ENCODE peak calls at places on chromosomes 11 and 22, in four cellular contexts. J, N, M and Y are unnamed samples.

GRCh38 chr11:120601566-120601965 is 90.0 kb downstream of the GRIK4 start:
- DNase-seq in J (no peak), N (peak), M (no peak), Y (peak)

GRCh38 chr11:82906236-82906635 is 4.7 kb downstream of the DDIAS start:
- DNase-seq in J (peak), N (peak), M (no peak), Y (peak)

GRCh38 chr11:34926101-34926830 is 9.8 kb downstream of the PDHX start:
- DNase-seq in J (peak), N (peak), M (peak), Y (peak)

GRCh38 chr11:13384837-13385417 is 78.1 kb downstream of the BTBD10 start:
- DNase-seq in J (peak), N (peak), M (peak), Y (peak)

GRCh38 chr22:25797891-25798290 is 55.9 kb downstream of the MYO18B start:
- DNase-seq in J (no peak), N (no peak), M (no peak), Y (no peak)

GRCh38 chr22:49899530-49899929 is 18.7 kb downstream of the ALG12 start:
- DNase-seq in J (no peak), N (no peak), M (no peak), Y (no peak)

GRCh38 chr11:2578006-2578933 is 121.5 kb downstream of the KCNQ1OT1 start:
- DNase-seq in J (no peak), N (no peak), M (no peak), Y (no peak)

GRCh38 chr11:13445588-13445987 is 17.4 kb downstream of the BTBD10 start:
- DNase-seq in J (no peak), N (no peak), M (no peak), Y (no peak)

GRCh38 chr11:22957890-22958289 is 97.6 kb upstream of the CCDC179 start:
- DNase-seq in J (no peak), N (no peak), M (no peak), Y (peak)

GRCh38 chr11:1491379-1491778 is 4.8 kb upstream of the MOB2 start:
- DNase-seq in J (no peak), N (no peak), M (no peak), Y (no peak)
- H2AK5ac ChIP-seq in J (no peak), N (no peak), M (no peak), Y (no peak)

DNA sequence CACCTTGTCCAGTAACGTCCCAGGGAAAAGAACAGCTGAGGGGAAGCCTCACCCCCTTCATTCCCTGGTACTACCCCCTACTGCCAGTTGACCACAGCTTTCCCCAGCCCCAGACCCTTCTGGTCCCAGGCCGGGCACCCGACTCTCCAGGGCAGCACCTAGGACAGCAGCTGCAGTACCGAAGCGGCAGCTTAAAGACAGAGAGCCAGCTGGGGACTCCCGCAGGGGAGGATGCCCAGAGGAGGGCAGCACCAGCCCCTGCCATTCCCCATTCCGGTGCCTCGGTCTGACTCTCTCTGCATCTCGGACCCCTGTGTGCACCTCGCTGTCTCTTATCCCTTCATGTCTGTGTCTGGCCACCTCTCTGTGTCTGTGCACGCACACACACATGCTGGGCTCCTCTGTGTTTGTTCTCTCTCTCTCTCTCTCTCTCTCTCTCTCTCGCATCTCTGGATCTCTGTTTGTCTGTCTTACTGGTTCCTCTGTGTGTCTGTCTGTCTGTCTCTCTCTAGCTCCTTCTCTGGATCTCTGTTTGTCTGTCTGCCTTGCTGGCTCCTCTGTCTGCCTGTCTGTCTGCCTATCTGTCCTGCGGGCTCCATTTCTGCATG is 9.4 kb downstream of the IGSF9B start:
- DNase-seq in J (peak), N (peak), M (peak), Y (peak)
- H2AK5ac ChIP-seq in J (no peak), N (no peak), M (no peak), Y (no peak)

DNA sequence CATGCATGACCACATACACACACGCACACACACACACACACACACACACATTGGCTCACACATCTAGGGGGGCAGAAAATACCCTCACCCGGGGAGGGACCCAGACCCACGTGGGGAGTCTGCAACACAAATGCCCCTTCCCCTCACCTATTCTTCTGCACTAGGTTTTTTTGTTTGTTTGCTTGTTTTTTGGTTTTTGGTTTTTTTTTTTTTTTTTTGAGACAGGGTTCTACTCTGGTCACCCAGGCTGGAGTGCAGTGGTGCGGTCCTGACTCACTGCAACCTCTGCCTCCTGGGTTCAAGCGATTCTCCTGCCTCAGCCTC is 28.4 kb downstream of the WEE1 start:
- DNase-seq in J (no peak), N (no peak), M (no peak), Y (no peak)
- H2AK5ac ChIP-seq in J (no peak), N (peak), M (peak), Y (no peak)

GRCh38 chr22:46490538-46490937 is 46.9 kb downstream of the CELSR1 start:
- DNase-seq in J (no peak), N (no peak), M (no peak), Y (no peak)
- H2AK5ac ChIP-seq in J (no peak), N (no peak), M (peak), Y (no peak)

DNA sequence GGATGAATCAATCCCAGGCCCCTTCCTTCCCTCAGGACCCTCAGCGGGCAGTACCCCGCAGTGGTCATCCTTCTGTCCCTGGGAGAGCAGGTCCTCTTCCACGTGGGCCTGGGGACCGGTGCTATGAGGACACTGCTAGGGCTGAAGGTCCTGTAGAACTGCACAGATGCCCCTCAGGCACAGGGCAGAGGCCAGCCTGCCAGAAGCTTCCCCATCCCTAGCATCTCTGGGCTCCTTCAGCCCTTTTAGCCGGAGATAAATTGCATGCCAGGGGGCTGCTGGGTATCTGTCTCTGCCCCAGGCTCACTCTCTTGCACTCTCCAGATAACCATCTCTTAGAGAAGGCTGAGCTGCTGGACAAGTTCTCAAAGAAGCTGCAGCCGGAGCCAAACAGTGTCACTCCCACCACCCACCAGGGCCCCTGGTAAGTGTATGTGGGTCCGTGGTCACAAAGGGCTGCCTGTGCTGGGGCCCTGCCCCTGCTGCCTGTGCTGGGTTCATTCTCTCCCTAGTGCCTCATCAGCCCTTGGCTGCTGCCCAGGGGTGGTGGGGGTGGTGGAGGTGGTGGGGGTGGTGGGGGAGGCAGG is 2.3 kb downstream of the ATG16L2 start:
- DNase-seq in J (no peak), N (peak), M (no peak), Y (no peak)
- H2AK5ac ChIP-seq in J (no peak), N (peak), M (peak), Y (no peak)

GRCh38 chr22:37273126-37273845 is 9.0 kb upstream of the CYTH4 start:
- DNase-seq in J (no peak), N (peak), M (no peak), Y (peak)

GRCh38 chr22:37269930-37270678 is 12.2 kb upstream of the CYTH4 start:
- DNase-seq in J (no peak), N (no peak), M (no peak), Y (no peak)

GRCh38 chr22:37273846-37274225 is 8.5 kb upstream of the CYTH4 start:
- DNase-seq in J (no peak), N (no peak), M (no peak), Y (no peak)

GRCh38 chr22:37267661-37268413 is 14.5 kb upstream of the CYTH4 start:
- DNase-seq in J (no peak), N (peak), M (no peak), Y (peak)

GRCh38 chr22:37270928-37271650 is 11.2 kb upstream of the CYTH4 start:
- DNase-seq in J (no peak), N (peak), M (no peak), Y (no peak)
- H2AK5ac ChIP-seq in J (no peak), N (peak), M (no peak), Y (no peak)

GRCh38 chr11:356610-357009 is 12.7 kb upstream of the B4GALNT4 start:
- DNase-seq in J (no peak), N (no peak), M (no peak), Y (no peak)
- H2AK5ac ChIP-seq in J (no peak), N (no peak), M (no peak), Y (no peak)

GRCh38 chr11:69823641-69824285 is 4.5 kb upstream of the FGF3 start:
- DNase-seq in J (no peak), N (no peak), M (no peak), Y (no peak)
- H2AK5ac ChIP-seq in J (no peak), N (no peak), M (peak), Y (no peak)

GRCh38 chr22:39962071-39962470 is 1.9 kb downstream of the TMA7B start:
- DNase-seq in J (no peak), N (no peak), M (no peak), Y (peak)

GRCh38 chr22:39958009-39958711 is 2.0 kb upstream of the TMA7B start:
- DNase-seq in J (no peak), N (no peak), M (no peak), Y (no peak)

GRCh38 chr22:39958916-39959639 is 1.1 kb upstream of the TMA7B start:
- DNase-seq in J (no peak), N (no peak), M (no peak), Y (no peak)

GRCh38 chr22:39960791-39961746 is 872 bp downstream of the TMA7B start:
- DNase-seq in J (no peak), N (peak), M (no peak), Y (peak)

DNA sequence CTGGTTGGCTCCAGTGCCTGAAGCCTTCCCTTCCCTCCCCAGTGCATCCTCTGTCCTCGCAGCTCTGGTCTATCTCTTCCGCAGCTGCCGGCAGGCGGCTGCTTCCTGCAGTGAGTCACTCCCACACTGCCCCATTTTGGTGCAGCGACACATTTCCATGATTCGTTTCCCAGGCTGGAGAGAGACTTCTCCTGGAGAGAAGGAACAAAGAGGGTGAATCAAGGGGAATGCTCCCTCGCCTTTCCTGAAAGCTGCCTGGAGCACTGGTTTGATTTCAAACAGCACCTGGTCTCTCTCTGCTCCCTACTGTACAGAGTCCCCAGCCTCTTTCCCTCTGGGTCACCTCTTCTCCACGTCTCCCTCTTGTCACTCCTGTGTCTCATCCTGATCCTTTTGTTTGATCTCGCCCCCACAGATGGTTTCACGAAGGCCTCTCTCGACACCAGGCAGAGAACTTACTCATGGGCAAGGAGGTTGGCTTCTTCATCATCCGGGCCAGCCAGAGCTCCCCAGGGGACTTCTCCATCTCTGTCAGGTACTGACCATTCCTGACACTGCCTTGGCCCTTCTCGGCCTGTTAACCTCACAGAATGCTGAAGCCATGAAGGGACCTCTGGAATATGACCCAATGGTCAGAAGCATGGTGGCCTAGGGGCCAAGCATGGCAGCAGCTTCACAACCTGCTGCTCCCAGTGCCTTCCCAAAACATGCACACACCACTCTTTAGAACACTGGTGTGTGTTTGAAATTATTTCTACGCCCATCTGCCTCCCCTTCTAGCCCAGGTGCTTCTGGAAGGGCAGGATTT is at the start of gene TMA7B:
- DNase-seq in J (peak), N (peak), M (no peak), Y (peak)
- H2AK5ac ChIP-seq in J (peak), N (peak), M (no peak), Y (peak)